ENCODE peak calls at places on chromosomes 1 and 21, in six cellular contexts. Q is adrenal gland, E is MM.1S, U is cardiac muscle cell, O is GM23248, F is prostate gland. A is an unnamed sample. For H3K36me3, the result is how much of the 10 kb centered on the place peaks cover.

GRCh38 chr21:29074783-29075182 is 1.3 kb upstream of the CCT8 start:
- DNase-seq in E (no peak), Q (no peak), F (no peak), O (no peak), U (no peak), A (no peak)

GRCh38 chr1:247906504-247907047 is 11.2 kb downstream of the OR2W3 start:
- DNase-seq in O (peak), Q (no peak), U (no peak), F (no peak), E (peak), A (no peak)

GRCh38 chr1:36384542-36385409 is 948 bp downstream of the STK40 start:
- DNase-seq in E (peak), F (peak), O (peak), U (peak), Q (peak), A (peak)

GRCh38 chr1:152034654-152035405 is 2.0 kb downstream of the S100A11 start:
- DNase-seq in E (peak), U (peak), O (peak), F (peak), Q (no peak), A (peak)

GRCh38 chr1:188958461-188959115 is 1519.1 kb downstream of the BRINP3 start:
- DNase-seq in U (no peak), E (no peak), F (no peak), Q (no peak), O (no peak), A (no peak)

GRCh38 chr1:6098303-6099215 is 52.9 kb downstream of the KCNAB2 start:
- DNase-seq in Q (no peak), E (no peak), O (peak), F (no peak), U (no peak), A (no peak)

GRCh38 chr1:17189632-17190525 is 15.0 kb upstream of the PADI1 start:
- DNase-seq in E (no peak), Q (peak), O (peak), F (no peak), U (no peak), A (no peak)

GRCh38 chr1:230270185-230270939 is 155.8 kb downstream of the PGBD5 start:
- DNase-seq in O (no peak), E (no peak), F (no peak), U (no peak), Q (no peak), A (no peak)

GRCh38 chr1:201508809-201509208 is 1.9 kb upstream of the CSRP1 start:
- DNase-seq in O (peak), E (no peak), Q (no peak), U (no peak), F (no peak), A (no peak)

GRCh38 chr1:143735764-143736461 is 235.9 kb downstream of the FAM72C start:
- DNase-seq in O (peak), E (no peak), F (no peak), Q (no peak), U (peak), A (no peak)

GRCh38 chr1:13583964-13584791 is 546 bp downstream of the PDPN start:
- DNase-seq in U (peak), Q (no peak), O (peak), F (peak), E (no peak), A (no peak)

GRCh38 chr1:151372411-151372934 is at the start of gene SELENBP1:
- DNase-seq in Q (peak), U (peak), O (peak), E (no peak), F (peak), A (no peak)

GRCh38 chr1:35788139-35788538 is 18.4 kb upstream of the CLSPN start:
- DNase-seq in U (no peak), O (no peak), F (no peak), E (no peak), Q (no peak), A (no peak)

GRCh38 chr1:225762002-225762441 is 15.6 kb upstream of the SRP9 start:
- DNase-seq in F (no peak), Q (peak), O (peak), E (no peak), U (no peak), A (no peak)

GRCh38 chr1:200564319-200564718 is 56.2 kb downstream of the KIF14 start:
- DNase-seq in U (no peak), F (no peak), E (no peak), Q (no peak), O (no peak), A (no peak)

GRCh38 chr1:156115514-156116374 is 1.2 kb downstream of the LMNA start:
- DNase-seq in E (no peak), O (peak), Q (peak), F (peak), U (peak), A (no peak)

GRCh38 chr1:239185245-239185619 is 201.1 kb upstream of the CHRM3 start:
- DNase-seq in O (no peak), F (no peak), E (no peak), Q (no peak), U (no peak), A (no peak)

GRCh38 chr1:37255111-37255795 is 219.1 kb upstream of the ZC3H12A start:
- DNase-seq in Q (peak), F (no peak), U (peak), O (peak), E (no peak), A (no peak)

GRCh38 chr1:24236170-24237045 is 49.3 kb upstream of the IFNLR1 start:
- DNase-seq in U (no peak), Q (no peak), F (peak), E (no peak), O (peak), A (no peak)

GRCh38 chr1:6495540-6496359 is 4.3 kb upstream of the PLEKHG5 start:
- DNase-seq in Q (no peak), F (no peak), E (no peak), O (no peak), U (no peak), A (no peak)

GRCh38 chr1:212738330-212738729 is 38.7 kb upstream of the BATF3 start:
- DNase-seq in U (no peak), F (no peak), Q (no peak), O (no peak), E (no peak), A (no peak)

GRCh38 chr1:182304218-182305016 is 87.2 kb downstream of the GLUL start:
- DNase-seq in F (no peak), E (no peak), Q (no peak), O (no peak), U (no peak), A (no peak)

GRCh38 chr1:190159146-190159545 is 318.5 kb downstream of the BRINP3 start:
- DNase-seq in Q (no peak), O (no peak), E (no peak), F (no peak), U (no peak), A (no peak)

GRCh38 chr1:174007846-174008245 is 14.3 kb downstream of the RC3H1 start:
- DNase-seq in E (no peak), F (no peak), Q (no peak), O (peak), U (no peak), A (no peak)

GRCh38 chr1:165871311-165872067 is 44.1 kb downstream of the UCK2 start:
- DNase-seq in U (no peak), Q (peak), F (no peak), E (peak), O (peak), A (peak)

GRCh38 chr1:54922921-54923421 is 36.0 kb upstream of the DHCR24 start:
- DNase-seq in O (peak), F (peak), U (no peak), E (no peak), Q (peak), A (no peak)

GRCh38 chr1:59549903-59550302 is 253.0 kb downstream of the FGGY start:
- DNase-seq in Q (peak), U (no peak), F (no peak), O (peak), E (no peak), A (no peak)

GRCh38 chr1:36889478-36889845 is 144.9 kb downstream of the GRIK3 start:
- DNase-seq in E (no peak), U (no peak), F (peak), Q (peak), O (no peak), A (no peak)

GRCh38 chr1:12640237-12640957 is 3.5 kb upstream of the AADACL4 start:
- DNase-seq in Q (no peak), E (no peak), U (no peak), O (peak), F (no peak), A (no peak)

GRCh38 chr1:115107501-115108260 is 18.4 kb upstream of the TSPAN2 start:
- DNase-seq in E (no peak), Q (no peak), U (no peak), F (no peak), O (peak), A (no peak)

GRCh38 chr1:38015978-38016640 is 3.6 kb downstream of the UTP11 start:
- DNase-seq in U (no peak), Q (no peak), F (no peak), E (no peak), O (no peak), A (no peak)

GRCh38 chr1:24830680-24831272 is 85.5 kb downstream of the CLIC4 start:
- DNase-seq in U (peak), Q (no peak), E (peak), F (no peak), O (peak), A (peak)

GRCh38 chr1:30313176-30313575 is 410.2 kb downstream of the MATN1 start:
- DNase-seq in O (no peak), E (no peak), F (no peak), U (no peak), Q (no peak), A (no peak)

GRCh38 chr1:230909974-230910754 is 41.8 kb upstream of the C1orf198 start:
- DNase-seq in O (no peak), Q (no peak), F (peak), U (no peak), E (no peak), A (no peak)

GRCh38 chr1:78114034-78114956 is 68.5 kb downstream of the GIPC2 start:
- DNase-seq in E (peak), F (peak), Q (peak), O (peak), U (peak), A (peak)

GRCh38 chr1:180098242-180098995 is 56.2 kb upstream of the QSOX1 start:
- DNase-seq in U (no peak), E (no peak), O (peak), F (no peak), Q (no peak), A (no peak)

GRCh38 chr1:151266315-151266714 is 11.8 kb downstream of the PSMD4 start:
- DNase-seq in U (no peak), O (no peak), F (no peak), Q (no peak), E (no peak), A (no peak)

GRCh38 chr1:232226197-232226681 is 403.7 kb downstream of the SIPA1L2 start:
- DNase-seq in O (peak), E (no peak), F (no peak), U (peak), Q (no peak), A (peak)

GRCh38 chr1:85262985-85263384 is 3.5 kb upstream of the C1orf52 start:
- DNase-seq in F (no peak), E (no peak), O (no peak), U (no peak), Q (no peak), A (no peak)

GRCh38 chr1:85264150-85264549 is 4.7 kb upstream of the C1orf52 start:
- DNase-seq in F (no peak), O (peak), E (no peak), Q (no peak), U (no peak), A (no peak)

GRCh38 chr1:85268801-85269585 is 7.4 kb downstream of the BCL10 start:
- DNase-seq in F (no peak), Q (no peak), O (no peak), E (no peak), U (no peak), A (no peak)

GRCh38 chr1:85267313-85267712 is 7.9 kb upstream of the C1orf52 start:
- DNase-seq in E (no peak), F (no peak), Q (no peak), U (no peak), O (no peak), A (no peak)
- H3K36me3 ChIP-seq in E (under half), F (under half), Q (under half), U (under half), O (half or more), A (under half)

GRCh38 chr1:62337535-62337784 is 18.2 kb upstream of the KANK4 start:
- DNase-seq in Q (no peak), U (no peak), F (no peak), O (no peak), E (no peak), A (no peak)

GRCh38 chr1:62336638-62337534 is 17.7 kb upstream of the KANK4 start:
- DNase-seq in Q (no peak), U (no peak), F (no peak), E (no peak), O (no peak), A (no peak)

GRCh38 chr1:62333431-62333830 is 14.2 kb upstream of the KANK4 start:
- DNase-seq in F (no peak), E (no peak), U (no peak), O (peak), Q (no peak), A (no peak)

GRCh38 chr1:62334434-62334833 is 15.2 kb upstream of the KANK4 start:
- DNase-seq in E (no peak), Q (no peak), U (no peak), F (no peak), O (no peak), A (no peak)

GRCh38 chr1:62335656-62336055 is 16.4 kb upstream of the KANK4 start:
- DNase-seq in F (no peak), O (no peak), E (no peak), U (no peak), Q (no peak), A (no peak)
- H3K27ac ChIP-seq in F (no peak), O (no peak), E (no peak), U (no peak), Q (no peak), A (no peak)

GRCh38 chr21:45551816-45552695 is 9.8 kb upstream of the SLC19A1 start:
- DNase-seq in O (no peak), E (no peak), Q (no peak), F (no peak), U (no peak), A (no peak)
- H3K36me3 ChIP-seq in O (under half), E (under half), Q (under half), F (under half), U (under half), A (under half)

GRCh38 chr1:203322480-203323179 is 17.3 kb downstream of the BTG2 start:
- DNase-seq in F (no peak), O (no peak), U (no peak), Q (no peak), E (no peak), A (peak)

GRCh38 chr1:203325418-203326091 is 20.2 kb downstream of the BTG2 start:
- DNase-seq in F (peak), Q (peak), O (no peak), U (no peak), E (peak), A (peak)

GRCh38 chr1:203325004-203325417 is 19.7 kb downstream of the BTG2 start:
- DNase-seq in O (no peak), Q (no peak), E (peak), F (no peak), U (no peak), A (peak)

GRCh38 chr1:203323587-203323986 is 18.3 kb downstream of the BTG2 start:
- DNase-seq in O (no peak), F (no peak), E (no peak), U (no peak), Q (no peak), A (no peak)

GRCh38 chr1:203324103-203325003 is 19.0 kb downstream of the BTG2 start:
- DNase-seq in U (no peak), O (peak), Q (no peak), F (peak), E (peak), A (peak)
- H3K27ac ChIP-seq in U (no peak), O (no peak), Q (peak), F (peak), E (peak), A (peak)

GRCh38 chr1:236025836-236026235 is 39.1 kb downstream of the NID1 start:
- DNase-seq in Q (peak), U (no peak), E (no peak), O (no peak), F (no peak), A (no peak)
- H3K36me3 ChIP-seq in Q (under half), U (under half), E (under half), O (under half), F (under half), A (under half)

DNA sequence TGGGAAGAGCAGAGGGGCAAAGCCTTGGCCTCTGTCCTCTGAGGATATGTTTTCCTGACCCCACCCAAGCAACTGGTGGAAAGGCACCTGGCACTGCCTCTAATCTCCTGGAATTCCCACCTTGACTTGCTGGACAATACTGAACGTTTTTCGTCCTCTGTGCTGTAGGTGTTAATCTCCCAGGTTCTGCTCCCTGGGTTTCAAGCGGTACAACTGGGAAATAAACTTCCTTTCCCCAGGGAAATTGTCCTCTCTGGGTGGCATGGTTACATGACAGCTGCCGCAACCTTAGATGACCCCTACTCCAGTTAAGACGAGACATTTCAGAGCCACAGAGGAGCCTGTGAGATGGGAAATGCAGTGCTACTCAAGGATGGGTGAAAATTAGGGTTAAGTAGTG is 57.3 kb upstream of the BCAR3 start:
- DNase-seq in E (no peak), Q (no peak), U (no peak), F (no peak), O (no peak), A (no peak)
- H3K27ac ChIP-seq in E (no peak), Q (no peak), U (no peak), F (no peak), O (peak), A (no peak)

A was measured in CD4-positive, alpha-beta memory T cell.